ENCODE peak calls at places on chromosome 12, in six cellular contexts. J, U, M, P, A and W are unnamed samples.

GRCh38 chr12:112294793-112295192 is 87.4 kb downstream of the HECTD4 start:
- DNase-seq in M (no peak), U (peak), A (no peak), J (no peak), P (peak), W (no peak)

GRCh38 chr12:108346727-108347710 is 7.9 kb upstream of the CMKLR1 start:
- DNase-seq in J (no peak), U (no peak), M (no peak), P (no peak), A (peak), W (no peak)

GRCh38 chr12:49339464-49339861 is 2.5 kb upstream of the C1QL4 start:
- DNase-seq in M (no peak), A (no peak), U (no peak), J (no peak), P (no peak), W (peak)

GRCh38 chr12:81015510-81015909 is 62.4 kb upstream of the ACSS3 start:
- DNase-seq in P (no peak), J (no peak), A (no peak), M (no peak), U (no peak), W (no peak)

GRCh38 chr12:54890339-54890738 is 36.0 kb downstream of the MUCL1 start:
- DNase-seq in M (no peak), P (no peak), J (no peak), A (no peak), U (no peak), W (no peak)

GRCh38 chr12:4140607-4141301 is 132.8 kb upstream of the CCND2 start:
- DNase-seq in P (no peak), M (no peak), U (no peak), J (no peak), A (no peak), W (no peak)

GRCh38 chr12:114269153-114269552 is 136.8 kb downstream of the TBX5 start:
- DNase-seq in U (no peak), J (no peak), M (no peak), P (no peak), A (no peak), W (no peak)

GRCh38 chr12:126742326-126742725 is 1524.6 kb upstream of the TMEM132C start:
- DNase-seq in J (no peak), U (no peak), P (peak), A (no peak), M (no peak), W (no peak)

GRCh38 chr12:56261503-56262230 is 3.5 kb upstream of the ANKRD52 start:
- DNase-seq in M (no peak), A (no peak), J (no peak), P (peak), U (no peak), W (no peak)

GRCh38 chr12:31033681-31034080 is 40.0 kb upstream of the DDX11 start:
- DNase-seq in A (no peak), M (no peak), U (no peak), J (no peak), P (no peak), W (no peak)

GRCh38 chr12:8038659-8039114 is 6.2 kb downstream of the FOXJ2 start:
- DNase-seq in A (no peak), M (peak), J (no peak), P (peak), U (peak), W (peak)

GRCh38 chr12:20451759-20452158 is 83.4 kb downstream of the PDE3A start:
- DNase-seq in A (no peak), P (peak), M (no peak), J (no peak), U (no peak), W (no peak)

GRCh38 chr12:123712780-123713319 is 697 bp downstream of the ATP6V0A2 start:
- DNase-seq in A (no peak), U (no peak), J (no peak), M (no peak), P (peak), W (peak)

DNA sequence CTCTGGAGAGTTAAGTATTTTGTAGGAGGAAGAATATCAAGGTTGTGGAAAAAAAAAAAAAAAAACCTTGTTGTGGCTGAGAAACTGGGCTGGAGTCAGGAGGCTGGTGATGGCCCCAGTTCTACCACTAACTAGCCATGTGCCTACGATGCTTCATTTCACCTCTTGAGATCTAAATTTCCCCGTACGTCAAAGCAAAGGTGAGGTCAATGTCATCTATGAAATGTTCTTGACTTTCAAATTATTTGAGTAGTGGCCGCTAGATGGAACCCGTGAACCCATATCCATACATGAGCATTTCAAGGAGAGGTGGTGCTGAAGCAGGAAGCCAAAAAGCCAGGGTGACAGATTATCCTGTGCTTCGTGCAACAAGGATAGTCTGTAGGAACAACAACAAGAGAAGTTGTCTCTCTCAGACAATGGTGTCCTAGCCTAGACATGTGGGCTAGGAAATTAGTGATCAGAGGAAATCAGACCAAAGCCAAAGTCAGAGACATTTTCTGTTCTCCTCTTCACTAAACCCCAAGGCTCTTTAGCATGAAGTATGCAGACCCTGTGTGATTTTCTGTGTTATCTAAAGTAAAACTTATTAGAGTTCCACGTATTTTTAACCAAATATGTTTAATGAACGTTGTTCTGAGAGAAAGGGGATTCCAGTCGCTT is 95.5 kb upstream of the ETV6 start:
- DNase-seq in A (no peak), M (peak), P (peak), U (peak), J (peak), W (peak)
- TF ChIP-seq CTCF in A (peak), M (peak), P (peak), U (peak), J (peak), W (peak)

GRCh38 chr12:111274820-111275219 is 94.1 kb downstream of the PHETA1 start:
- DNase-seq in J (no peak), U (no peak), P (no peak), M (no peak), A (no peak), W (no peak)
- TF ChIP-seq CTCF in J (no peak), U (peak), P (peak), M (no peak), A (peak), W (peak)

DNA sequence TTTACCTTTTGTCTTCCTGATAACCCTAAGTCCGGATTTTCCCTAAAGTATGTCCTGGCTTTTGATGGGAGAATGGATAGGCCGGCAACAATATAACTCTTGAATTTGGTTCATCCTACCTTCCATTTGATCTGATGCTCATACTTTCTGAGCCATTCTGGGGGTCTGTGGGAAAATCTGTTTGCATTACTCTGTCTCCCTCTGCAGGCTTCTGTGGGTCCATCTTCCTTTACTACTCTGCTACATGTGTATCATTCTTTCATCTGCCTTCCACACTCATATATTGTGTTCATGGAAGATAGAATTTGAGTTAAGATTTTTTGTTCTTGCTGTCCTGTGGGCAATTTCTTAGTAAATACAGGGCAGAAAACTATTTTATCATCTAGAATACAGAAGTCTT is 101.5 kb downstream of the NAV3 start:
- DNase-seq in J (no peak), U (no peak), P (no peak), A (no peak), M (no peak), W (no peak)
- TF ChIP-seq CTCF in J (no peak), U (peak), P (peak), A (no peak), M (no peak), W (no peak)

GRCh38 chr12:124979568-124979967 is 9.4 kb downstream of the DHX37 start:
- DNase-seq in J (no peak), M (no peak), U (no peak), P (no peak), A (no peak), W (peak)
- TF ChIP-seq CTCF in J (no peak), M (no peak), U (no peak), P (no peak), A (no peak), W (no peak)

GRCh38 chr12:95583933-95584332 is 32.7 kb upstream of the USP44 start:
- DNase-seq in M (no peak), J (no peak), A (no peak), U (no peak), P (no peak), W (no peak)

GRCh38 chr12:95577820-95578219 is 26.5 kb upstream of the USP44 start:
- DNase-seq in U (no peak), A (no peak), M (no peak), J (no peak), P (no peak), W (no peak)

DNA sequence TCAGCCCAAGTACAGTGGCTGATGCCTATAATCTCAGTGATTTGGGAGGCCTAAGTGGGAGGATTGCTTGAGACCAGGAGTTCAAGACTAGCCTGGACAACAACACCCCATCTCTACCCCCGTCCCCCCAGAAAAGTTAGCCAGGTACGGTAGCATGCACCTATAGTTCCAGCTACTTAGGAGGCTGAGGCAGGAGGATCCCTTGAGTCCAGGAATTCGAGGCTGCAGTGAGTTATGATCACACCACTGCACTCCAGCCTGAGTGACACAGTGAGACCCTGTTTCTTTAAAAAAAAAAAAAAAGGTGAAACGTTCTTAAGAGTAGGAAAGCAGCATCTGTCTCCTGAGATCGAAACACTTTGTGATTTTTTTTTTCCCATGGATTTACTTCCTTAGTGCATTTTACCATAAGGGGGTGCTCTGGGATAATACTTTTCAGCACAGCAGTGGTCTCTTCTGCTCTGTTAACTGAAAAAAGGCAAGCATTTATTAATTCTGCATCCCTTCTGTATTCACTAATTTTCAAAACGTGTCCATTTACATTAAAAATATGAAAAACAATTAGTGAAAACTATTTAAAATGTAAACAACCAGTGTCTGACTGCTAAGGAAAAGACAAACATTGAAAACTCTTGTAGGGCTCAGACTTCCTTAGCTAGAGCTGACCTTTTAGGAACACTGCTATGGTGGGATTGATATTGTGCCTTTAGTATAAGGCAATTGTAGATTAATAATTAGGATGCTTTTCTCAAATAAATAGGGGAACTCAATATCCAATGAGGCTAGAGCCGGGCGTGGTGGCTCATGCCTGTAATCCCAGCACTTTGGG is 31.2 kb upstream of the USP44 start:
- DNase-seq in M (no peak), J (no peak), P (peak), U (peak), A (no peak), W (no peak)
- TF ChIP-seq CTCF in M (peak), J (no peak), P (peak), U (peak), A (peak), W (no peak)

DNA sequence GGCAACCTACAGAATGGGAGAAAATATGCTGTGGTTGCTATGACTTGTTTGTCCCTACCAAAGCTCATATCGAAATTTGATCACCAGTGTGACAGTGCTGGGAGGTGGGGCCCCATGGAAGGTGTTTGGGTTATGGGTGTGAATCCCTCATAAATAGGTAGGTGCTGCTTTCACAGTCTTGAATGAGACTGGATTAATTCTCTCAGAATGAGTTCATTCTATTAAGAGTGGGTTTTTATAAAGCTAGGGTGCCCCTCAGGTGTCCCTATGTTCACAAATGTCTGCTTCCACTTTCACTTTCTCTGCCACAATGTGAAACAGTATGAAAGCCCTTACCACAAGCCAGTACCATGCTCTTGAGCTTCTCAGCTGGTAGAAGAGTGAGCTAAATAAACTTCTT is 133.5 kb downstream of the CPNE8 start:
- DNase-seq in P (no peak), J (no peak), M (no peak), A (no peak), U (no peak), W (no peak)
- TF ChIP-seq CTCF in P (no peak), J (no peak), M (no peak), A (no peak), U (no peak), W (no peak)

GRCh38 chr12:67068773-67069450 is 200.2 kb upstream of the CAND1 start:
- DNase-seq in J (peak), A (peak), P (peak), U (peak), M (peak), W (peak)
- TF ChIP-seq CTCF in J (no peak), A (no peak), P (no peak), U (no peak), M (no peak), W (no peak)